ENCODE peak calls at places on chromosomes 12 and 14, in eight cellular contexts. H is heart left ventricle; F is mucosa of descending colon; O is CD8-positive, alpha-beta memory T cell; C is astrocyte; N is SK-N-SH; D is CD8-positive, alpha-beta T cell; R is CD4-positive, alpha-beta memory T cell. Z is an unnamed sample.
A peak's percentile ranks its signal among the peaks of the same experiment; 100 is the strongest.

GRCh38 chr12:26680724-26681455 is 152.1 kb downstream of the ITPR2 start:
- DNase-seq in H (no peak), F (no peak), O (no peak), C (peak; percentile 48), N (no peak), D (no peak), R (no peak), Z (no peak)

GRCh38 chr14:68986926-68987652 is 8.0 kb upstream of the ACTN1 start:
- DNase-seq in H (no peak), F (no peak), O (no peak), C (no peak), N (no peak), D (no peak), R (no peak), Z (no peak)

GRCh38 chr14:53608369-53608768 is 348.3 kb downstream of the BMP4 start:
- DNase-seq in H (no peak), F (peak; percentile 59), O (no peak), C (no peak), N (no peak), D (no peak), R (no peak), Z (no peak)

GRCh38 chr12:108622425-108622824 is 11.3 kb downstream of the SELPLG start:
- DNase-seq in H (peak; percentile 66), F (no peak), O (peak; percentile 27), C (no peak), N (no peak), D (no peak), R (peak; percentile 33), Z (no peak)

GRCh38 chr12:123491056-123491455 is 33.1 kb downstream of the SNRNP35 start:
- DNase-seq in H (no peak), F (no peak), O (no peak), C (no peak), N (no peak), D (no peak), R (no peak), Z (no peak)

GRCh38 chr14:59189281-59189821 is 884 bp downstream of the DAAM1 start:
- DNase-seq in H (peak; percentile 20), F (peak; percentile 36), O (peak; percentile 39), C (peak; percentile 14), N (peak; percentile 51), D (no peak), R (peak; percentile 42), Z (peak; percentile 88)

GRCh38 chr12:96400631-96401060 is 407 bp upstream of the CDK17 start:
- DNase-seq in H (no peak), F (no peak), O (no peak), C (no peak), N (no peak), D (no peak), R (no peak), Z (no peak)

GRCh38 chr12:104605685-104606084 is 148.9 kb downstream of the CHST11 start:
- DNase-seq in H (peak; percentile 62), F (peak; percentile 18), O (no peak), C (peak; percentile 25), N (no peak), D (no peak), R (no peak), Z (no peak)

GRCh38 chr14:90491221-90491867 is 94.5 kb downstream of the CALM1 start:
- DNase-seq in H (peak; percentile 84), F (no peak), O (no peak), C (peak; percentile 78), N (peak; percentile 79), D (no peak), R (no peak), Z (peak; percentile 70)

GRCh38 chr14:50800032-50800431 is 30.9 kb downstream of the NIN start:
- DNase-seq in H (no peak), F (no peak), O (no peak), C (peak; percentile 22), N (no peak), D (no peak), R (no peak), Z (no peak)

GRCh38 chr12:110739488-110739887 is 3.2 kb downstream of the PPP1CC start:
- DNase-seq in H (no peak), F (no peak), O (no peak), C (no peak), N (no peak), D (no peak), R (no peak), Z (no peak)

GRCh38 chr12:92130999-92131398 is 14.6 kb downstream of the BTG1 start:
- DNase-seq in H (no peak), F (no peak), O (no peak), C (no peak), N (no peak), D (no peak), R (no peak), Z (no peak)

GRCh38 chr12:92134638-92135274 is 10.9 kb downstream of the BTG1 start:
- DNase-seq in H (no peak), F (no peak), O (no peak), C (peak; percentile 75), N (no peak), D (no peak), R (no peak), Z (no peak)

GRCh38 chr12:92133166-92133565 is 12.5 kb downstream of the BTG1 start:
- DNase-seq in H (no peak), F (no peak), O (no peak), C (peak; percentile 45), N (no peak), D (no peak), R (no peak), Z (no peak)

GRCh38 chr12:92133795-92134637 is 11.6 kb downstream of the BTG1 start:
- DNase-seq in H (no peak), F (no peak), O (no peak), C (no peak), N (peak; percentile 28), D (no peak), R (no peak), Z (no peak)

GRCh38 chr12:92132282-92132681 is 13.4 kb downstream of the BTG1 start:
- DNase-seq in H (no peak), F (no peak), O (peak; percentile 57), C (no peak), N (no peak), D (no peak), R (peak; percentile 53), Z (no peak)
- H3K4me1 ChIP-seq in H (peaks cover 66% of the 10 kb centered on the region), F (peaks cover 16% of the 10 kb centered on the region), O (peaks cover 89% of the 10 kb centered on the region), C (peaks cover 28% of the 10 kb centered on the region), N (peaks cover 27% of the 10 kb centered on the region), D (peaks cover 93% of the 10 kb centered on the region), R (peaks cover 91% of the 10 kb centered on the region), Z (peaks cover 85% of the 10 kb centered on the region)

GRCh38 chr14:100568998-100569733 is 18.1 kb downstream of the BEGAIN start:
- DNase-seq in H (no peak), F (no peak), O (no peak), C (no peak), N (peak; percentile 87), D (no peak), R (no peak), Z (no peak)

GRCh38 chr14:100567009-100567876 is 20.0 kb downstream of the BEGAIN start:
- DNase-seq in H (no peak), F (no peak), O (no peak), C (no peak), N (peak; percentile 85), D (no peak), R (no peak), Z (no peak)

GRCh38 chr14:100567877-100568163 is 19.4 kb downstream of the BEGAIN start:
- DNase-seq in H (no peak), F (no peak), O (no peak), C (no peak), N (no peak), D (no peak), R (no peak), Z (no peak)

GRCh38 chr14:100569734-100570251 is 17.4 kb downstream of the BEGAIN start:
- DNase-seq in H (no peak), F (no peak), O (no peak), C (no peak), N (peak; percentile 86), D (no peak), R (no peak), Z (no peak)

GRCh38 chr14:100568164-100568997 is 18.8 kb downstream of the BEGAIN start:
- DNase-seq in H (no peak), F (no peak), O (no peak), C (no peak), N (peak; percentile 80), D (no peak), R (no peak), Z (no peak)
- H3K4me3 ChIP-seq in H (peak overlapping the region; percentile 53), F (no peak overlapping the region), O (no peak overlapping the region), C (peak overlapping the region; percentile 49), N (peak overlapping the region; percentile 58), D (peak overlapping the region; percentile 37), R (peak overlapping the region; percentile 43), Z (peak overlapping the region; percentile 45)

DNA sequence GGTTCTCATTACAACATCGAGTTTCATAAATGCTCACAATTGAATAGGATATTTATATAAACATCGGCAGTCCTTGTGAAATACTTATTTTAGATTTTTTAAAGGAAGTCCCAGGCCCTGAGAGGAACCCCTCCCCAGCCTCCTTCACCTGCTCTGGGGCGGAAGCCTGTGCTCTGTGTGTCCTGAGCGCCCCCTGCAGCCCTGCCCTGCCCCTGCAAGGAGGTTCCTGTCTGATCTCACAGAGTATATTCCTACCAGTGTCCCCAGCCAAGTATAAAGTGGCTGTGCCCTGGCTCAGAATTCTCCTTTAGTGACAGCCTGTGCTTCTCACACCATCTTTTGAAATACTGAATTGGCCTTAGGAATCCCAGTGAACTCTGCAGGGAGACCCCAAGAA is 659.5 kb downstream of the TMEM121 start:
- DNase-seq in H (no peak), F (peak; percentile 53), O (peak; percentile 67), C (no peak), N (no peak), D (peak; percentile 41), R (peak; percentile 72), Z (peak; percentile 83)
- H3K4me1 ChIP-seq in H (no peaks in the 10 kb centered on the region), F (no peaks in the 10 kb centered on the region), O (peaks cover 26% of the 10 kb centered on the region), C (no peaks in the 10 kb centered on the region), N (no peaks in the 10 kb centered on the region), D (peaks cover 26% of the 10 kb centered on the region), R (peaks cover 40% of the 10 kb centered on the region), Z (peaks cover 10% of the 10 kb centered on the region)

GRCh38 chr12:57823908-57824640 is 5.5 kb upstream of the AVIL start:
- DNase-seq in H (no peak), F (no peak), O (no peak), C (no peak), N (no peak), D (no peak), R (no peak), Z (peak; percentile 51)

GRCh38 chr12:57826400-57826799 is 7.9 kb upstream of the AVIL start:
- DNase-seq in H (no peak), F (no peak), O (no peak), C (no peak), N (no peak), D (no peak), R (no peak), Z (no peak)

GRCh38 chr12:57826966-57827365 is 8.4 kb upstream of the AVIL start:
- DNase-seq in H (no peak), F (no peak), O (no peak), C (no peak), N (no peak), D (no peak), R (no peak), Z (no peak)

GRCh38 chr12:57823131-57823907 is 4.8 kb upstream of the AVIL start:
- DNase-seq in H (no peak), F (no peak), O (no peak), C (no peak), N (no peak), D (no peak), R (no peak), Z (peak; percentile 60)

DNA sequence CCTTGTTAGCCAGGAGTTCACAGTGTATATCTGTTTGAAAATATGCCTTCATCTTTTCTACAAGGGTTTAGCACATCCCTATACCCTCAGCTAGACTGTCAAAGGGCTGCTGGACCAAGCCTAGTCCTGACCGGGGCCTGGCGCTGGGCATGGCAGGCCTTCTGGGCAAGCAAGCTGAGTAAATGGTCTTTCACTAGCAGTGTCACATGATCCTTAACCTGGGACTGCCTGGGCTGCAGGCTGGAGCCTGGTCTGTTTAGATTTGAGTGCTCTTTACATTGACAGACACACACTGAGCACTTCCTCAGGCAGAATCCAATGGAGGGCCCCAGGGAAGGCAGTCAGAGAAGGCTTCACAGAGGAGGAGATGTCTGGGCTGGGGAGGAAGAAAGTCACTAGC is 6.9 kb upstream of the AVIL start:
- DNase-seq in H (no peak), F (no peak), O (no peak), C (no peak), N (no peak), D (no peak), R (no peak), Z (no peak)
- H3K4me3 ChIP-seq in H (no peak overlapping the region), F (no peak overlapping the region), O (no peak overlapping the region), C (no peak overlapping the region), N (no peak overlapping the region), D (no peak overlapping the region), R (no peak overlapping the region), Z (no peak overlapping the region)

Z was measured in spleen.